ENCODE peak calls at places on chromosomes 11 and 22, in five cellular contexts. E is esophagus muscularis mucosa, D is A673, C is cardiac muscle cell, G is H1. F is an unnamed sample.
A peak's percentile ranks its signal among the peaks of the same experiment; 100 is the strongest.

GRCh38 chr11:114163830-114164401 is 104.4 kb downstream of the ZBTB16 start:
- DNase-seq in E (no peak), D (no peak), C (peak; percentile 70), G (no peak), F (no peak)

GRCh38 chr22:26409705-26410376 is 19.2 kb upstream of the ASPHD2 start:
- DNase-seq in E (no peak), D (no peak), C (no peak), G (no peak), F (no peak)

GRCh38 chr11:83069441-83070043 is 2.2 kb downstream of the RAB30 start:
- DNase-seq in E (no peak), D (no peak), C (peak; percentile 12), G (no peak), F (no peak)

GRCh38 chr11:45603930-45604682 is 61.3 kb downstream of the CHST1 start:
- DNase-seq in E (no peak), D (no peak), C (peak; percentile 5), G (no peak), F (no peak)

GRCh38 chr11:26584818-26585217 is 12.8 kb upstream of the MUC15 start:
- DNase-seq in E (no peak), D (no peak), C (no peak), G (no peak), F (no peak)

GRCh38 chr11:57157624-57158023 is 24.1 kb upstream of the LRRC55 start:
- DNase-seq in E (no peak), D (no peak), C (no peak), G (no peak), F (no peak)

GRCh38 chr11:14578551-14578956 is 58.4 kb upstream of the PSMA1 start:
- DNase-seq in E (no peak), D (peak; percentile 28), C (peak; percentile 96), G (no peak), F (peak; percentile 79)

GRCh38 chr11:71946144-71946571 is 17.3 kb downstream of the RNF121 start:
- DNase-seq in E (no peak), D (no peak), C (peak; percentile 46), G (no peak), F (no peak)

GRCh38 chr11:26228778-26229177 is 103.2 kb upstream of the ANO3 start:
- DNase-seq in E (no peak), D (no peak), C (peak; percentile 40), G (no peak), F (no peak)

GRCh38 chr11:92227233-92227593 is 2.6 kb downstream of the FAT3 start:
- DNase-seq in E (no peak), D (peak; percentile 15), C (no peak), G (no peak), F (no peak)

GRCh38 chr11:9397746-9398680 is 13.6 kb downstream of the IPO7 start:
- DNase-seq in E (no peak), D (no peak), C (no peak), G (no peak), F (no peak)

GRCh38 chr22:44085743-44086741 is 61.9 kb downstream of the PARVB start:
- DNase-seq in E (peak; percentile 94), D (peak; percentile 59), C (peak; percentile 63), G (peak; percentile 10), F (peak; percentile 78)

GRCh38 chr11:85301895-85302678 is 325.1 kb downstream of the DLG2 start:
- DNase-seq in E (no peak), D (no peak), C (no peak), G (no peak), F (no peak)

GRCh38 chr11:35918716-35919115 is 25.1 kb upstream of the LDLRAD3 start:
- DNase-seq in E (no peak), D (no peak), C (no peak), G (no peak), F (no peak)

GRCh38 chr22:19244600-19245352 is 46.7 kb downstream of the CLTCL1 start:
- DNase-seq in E (no peak), D (no peak), C (no peak), G (no peak), F (no peak)

GRCh38 chr11:88171982-88172381 is 3.3 kb downstream of the RAB38 start:
- DNase-seq in E (no peak), D (no peak), C (no peak), G (no peak), F (no peak)

GRCh38 chr11:132715041-132715440 is 817.3 kb downstream of the OPCML start:
- DNase-seq in E (no peak), D (no peak), C (peak; percentile 7), G (no peak), F (no peak)

GRCh38 chr11:72297828-72298227 is 53.9 kb upstream of the PHOX2A start:
- DNase-seq in E (no peak), D (no peak), C (no peak), G (no peak), F (no peak)

GRCh38 chr11:66616379-66617147 is at the start of gene RBM14:
- DNase-seq in E (peak; percentile 100), D (peak; percentile 100), C (peak; percentile 99), G (peak; percentile 96), F (peak; percentile 100)

GRCh38 chr22:22576244-22576988 is 17.4 kb upstream of the PRAME start:
- DNase-seq in E (no peak), D (peak; percentile 75), C (peak; percentile 68), G (no peak), F (peak; percentile 50)

GRCh38 chr11:104916442-104916841 is 18.2 kb upstream of the CASP12 start:
- DNase-seq in E (no peak), D (no peak), C (no peak), G (no peak), F (peak; percentile 16)

GRCh38 chr11:118068206-118068944 is 8.5 kb upstream of the TMPRSS4 start:
- DNase-seq in E (no peak), D (no peak), C (no peak), G (no peak), F (no peak)

GRCh38 chr11:46537851-46538295 is 56.0 kb downstream of the AMBRA1 start:
- DNase-seq in E (no peak), D (peak; percentile 96), C (peak; percentile 83), G (peak; percentile 79), F (peak; percentile 89)

GRCh38 chr22:43346521-43346929 is 3.4 kb upstream of the SCUBE1 start:
- DNase-seq in E (no peak), D (peak; percentile 52), C (peak; percentile 39), G (peak; percentile 56), F (peak; percentile 50)

GRCh38 chr22:49934891-49935557 is 16.6 kb downstream of the CRELD2 start:
- DNase-seq in E (peak; percentile 94), D (peak; percentile 86), C (peak; percentile 79), G (no peak), F (no peak)

GRCh38 chr11:68300076-68300830 is 12.1 kb upstream of the LRP5 start:
- DNase-seq in E (no peak), D (no peak), C (no peak), G (no peak), F (no peak)

GRCh38 chr11:61102667-61103491 is 590 bp downstream of the CD5 start:
- DNase-seq in E (no peak), D (no peak), C (no peak), G (no peak), F (no peak)
- H3K4me3 ChIP-seq in E (no peak overlapping the region), D (no peak overlapping the region), C (no peak overlapping the region), G (no peak overlapping the region), F (peak overlapping the region; percentile 19)

DNA sequence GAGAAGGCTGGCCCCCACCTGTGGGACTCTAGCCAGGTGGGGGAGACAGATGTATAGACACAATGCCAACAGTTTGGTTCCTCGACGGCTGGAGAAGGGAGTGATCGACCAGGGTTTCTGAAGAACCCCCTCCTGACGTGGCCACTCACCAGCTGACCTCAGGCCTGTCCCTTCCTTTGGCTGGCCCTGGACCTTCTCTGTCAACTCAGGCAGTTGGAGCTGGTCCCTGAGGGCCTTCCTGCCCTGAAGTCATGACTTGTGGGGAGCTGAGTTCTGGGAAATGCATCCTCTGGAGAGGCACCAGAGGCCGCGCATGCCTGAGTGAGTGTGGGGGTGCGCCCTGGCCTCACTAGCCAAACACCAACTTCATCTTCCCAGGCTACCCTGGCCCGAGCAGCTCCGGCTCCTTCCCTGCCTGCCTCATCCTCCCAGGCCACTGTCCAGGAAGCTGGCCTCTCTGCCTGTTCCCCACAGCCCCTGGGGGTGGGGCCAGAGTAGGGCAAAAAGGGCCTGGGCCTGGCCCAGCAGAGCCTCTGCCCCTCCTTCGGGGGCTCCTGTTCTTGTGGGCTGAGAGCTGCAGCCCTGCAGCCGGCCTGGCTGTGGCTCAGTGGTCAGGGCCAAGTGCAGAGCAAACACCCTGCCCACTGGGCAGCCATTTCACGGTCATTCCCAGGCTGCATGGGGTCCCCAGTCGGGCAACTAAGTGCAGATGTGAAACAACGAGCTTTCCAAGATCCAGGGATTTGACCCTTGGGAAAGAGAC is 23.6 kb downstream of the TXN2 start:
- DNase-seq in E (no peak), D (no peak), C (peak; percentile 69), G (no peak), F (no peak)
- H3K4me1 ChIP-seq in E (peaks cover 69% of the 10 kb centered on the region), D (peaks cover 9% of the 10 kb centered on the region), C (peaks cover 26% of the 10 kb centered on the region), G (peaks cover 10% of the 10 kb centered on the region), F (no peaks in the 10 kb centered on the region)

GRCh38 chr11:111982019-111982464 is 43.2 kb upstream of the DLAT start:
- DNase-seq in E (no peak), D (peak; percentile 26), C (peak; percentile 58), G (peak; percentile 61), F (peak; percentile 92)

GRCh38 chr11:111981270-111981669 is 43.9 kb upstream of the DLAT start:
- DNase-seq in E (no peak), D (no peak), C (no peak), G (no peak), F (no peak)

GRCh38 chr11:111982532-111983186 is 42.5 kb upstream of the DLAT start:
- DNase-seq in E (no peak), D (no peak), C (no peak), G (no peak), F (peak; percentile 43)

GRCh38 chr11:111986589-111986988 is 38.6 kb upstream of the DLAT start:
- DNase-seq in E (no peak), D (no peak), C (no peak), G (no peak), F (no peak)

DNA sequence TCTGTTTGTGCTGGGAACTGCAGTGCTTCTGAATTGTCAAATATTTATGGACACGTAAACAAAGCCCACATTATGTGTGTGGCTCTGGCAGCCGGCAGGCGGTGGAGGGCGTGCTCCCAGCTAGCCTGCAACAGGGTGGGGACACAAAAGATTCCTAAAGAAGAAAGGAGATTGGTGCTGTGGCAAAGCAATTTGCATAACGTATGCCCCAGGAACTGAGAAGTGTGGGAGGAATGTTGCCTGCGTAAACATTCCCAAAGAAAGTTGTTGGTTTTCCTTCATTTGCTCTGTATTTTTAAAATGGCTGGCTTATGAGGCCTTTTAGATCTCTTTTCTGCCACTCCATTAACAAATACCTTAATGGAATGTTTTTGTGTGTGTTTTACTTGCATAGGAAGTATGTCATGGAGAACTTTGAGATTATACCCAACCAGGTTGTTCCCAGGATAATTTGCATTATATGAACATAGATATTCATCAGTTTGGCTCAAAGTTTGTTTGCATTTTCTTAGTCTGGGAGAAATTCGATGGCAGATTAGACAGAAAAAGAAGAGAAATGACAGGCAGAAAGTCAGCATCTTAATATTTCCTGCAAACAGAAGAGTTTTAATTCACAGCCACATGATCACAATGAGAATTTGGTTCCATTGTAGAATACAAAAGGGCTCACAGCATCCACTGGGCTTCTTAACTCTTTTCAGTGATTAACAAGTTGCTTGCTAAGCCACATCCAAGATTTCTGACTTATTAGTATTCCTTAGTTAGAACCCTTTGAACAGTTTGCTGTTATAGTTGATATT is 41.8 kb upstream of the DLAT start:
- DNase-seq in E (no peak), D (peak; percentile 39), C (peak; percentile 16), G (peak; percentile 64), F (peak; percentile 86)
- H3K4me3 ChIP-seq in E (peak overlapping the region; percentile 4), D (no peak overlapping the region), C (peak overlapping the region; percentile 5), G (peak overlapping the region; percentile 17), F (no peak overlapping the region)

GRCh38 chr22:38866399-38867123 is 5.5 kb downstream of the CBX6 start:
- DNase-seq in E (no peak), D (no peak), C (no peak), G (peak; percentile 70), F (no peak)
- H3K4me1 ChIP-seq in E (peaks cover 98% of the 10 kb centered on the region), D (peaks cover 90% of the 10 kb centered on the region), C (peaks cover 9% of the 10 kb centered on the region), G (peaks cover 22% of the 10 kb centered on the region), F (no peaks in the 10 kb centered on the region)

GRCh38 chr11:129376658-129377341 is 1.2 kb downstream of the BARX2 start:
- DNase-seq in E (no peak), D (no peak), C (no peak), G (no peak), F (no peak)
- H3K4me3 ChIP-seq in E (no peak overlapping the region), D (peak overlapping the region; percentile 74), C (no peak overlapping the region), G (peak overlapping the region; percentile 54), F (no peak overlapping the region)